ENCODE peak calls at places on chromosomes 5 and 9, in five cellular contexts. U is transverse colon, F is stomach, J is HCT116, D is HepG2. B is an unnamed sample. For H3K4me1, the result is how much of the 10 kb centered on the place peaks cover.

GRCh38 chr9:134365791-134366222 is 39.6 kb downstream of the RXRA start:
- DNase-seq in D (no peak), J (no peak), F (peak), U (peak), B (peak)

GRCh38 chr9:136088939-136089696 is 6.0 kb downstream of the NACC2 start:
- DNase-seq in D (no peak), J (no peak), F (no peak), U (no peak), B (no peak)

GRCh38 chr5:122311400-122311887 is 593 bp upstream of the SNCAIP start:
- DNase-seq in J (no peak), D (no peak), F (no peak), U (no peak), B (no peak)

GRCh38 chr9:127451681-127452480 is 571 bp downstream of the LRSAM1 start:
- DNase-seq in J (no peak), U (peak), D (no peak), F (peak), B (no peak)

GRCh38 chr9:37575921-37576721 is at the start of gene FBXO10:
- DNase-seq in U (peak), J (no peak), D (no peak), F (peak), B (peak)

GRCh38 chr5:1564824-1565736 is 41.3 kb upstream of the LPCAT1 start:
- DNase-seq in U (no peak), D (peak), F (peak), J (no peak), B (no peak)

GRCh38 chr5:24623018-24623417 is 21.8 kb downstream of the CDH10 start:
- DNase-seq in U (no peak), D (no peak), F (no peak), J (no peak), B (no peak)

GRCh38 chr5:89444073-89444472 is 561.1 kb upstream of the MEF2C start:
- DNase-seq in J (no peak), U (no peak), F (no peak), D (no peak), B (no peak)

GRCh38 chr9:73782166-73782565 is 630.5 kb downstream of the ANXA1 start:
- DNase-seq in F (no peak), D (no peak), J (no peak), U (no peak), B (no peak)

GRCh38 chr5:150441813-150442698 is 7.5 kb downstream of the RPS14 start:
- DNase-seq in F (no peak), D (no peak), J (no peak), U (no peak), B (no peak)

GRCh38 chr9:70003786-70004185 is 39.9 kb upstream of the MAMDC2 start:
- DNase-seq in J (no peak), U (no peak), F (no peak), D (no peak), B (no peak)

GRCh38 chr5:172855597-172856292 is 21.7 kb downstream of the ERGIC1 start:
- DNase-seq in J (no peak), F (peak), U (no peak), D (no peak), B (peak)
- H3K4me1 ChIP-seq in J (under half), F (half or more), U (half or more), D (half or more), B (half or more)

GRCh38 chr5:96706433-96707111 is 44.4 kb downstream of the CAST start:
- DNase-seq in D (no peak), U (no peak), J (no peak), F (no peak), B (no peak)
- TF ChIP-seq POLR2A in D (no peak), U (no peak), J (no peak), F (no peak), B (no peak)

GRCh38 chr9:137236936-137237421 is 4.1 kb upstream of the TUBB4B start:
- DNase-seq in F (no peak), U (no peak), J (no peak), D (no peak), B (no peak)
- H3K27ac ChIP-seq in F (no peak), U (peak), J (peak), D (peak), B (no peak)

DNA sequence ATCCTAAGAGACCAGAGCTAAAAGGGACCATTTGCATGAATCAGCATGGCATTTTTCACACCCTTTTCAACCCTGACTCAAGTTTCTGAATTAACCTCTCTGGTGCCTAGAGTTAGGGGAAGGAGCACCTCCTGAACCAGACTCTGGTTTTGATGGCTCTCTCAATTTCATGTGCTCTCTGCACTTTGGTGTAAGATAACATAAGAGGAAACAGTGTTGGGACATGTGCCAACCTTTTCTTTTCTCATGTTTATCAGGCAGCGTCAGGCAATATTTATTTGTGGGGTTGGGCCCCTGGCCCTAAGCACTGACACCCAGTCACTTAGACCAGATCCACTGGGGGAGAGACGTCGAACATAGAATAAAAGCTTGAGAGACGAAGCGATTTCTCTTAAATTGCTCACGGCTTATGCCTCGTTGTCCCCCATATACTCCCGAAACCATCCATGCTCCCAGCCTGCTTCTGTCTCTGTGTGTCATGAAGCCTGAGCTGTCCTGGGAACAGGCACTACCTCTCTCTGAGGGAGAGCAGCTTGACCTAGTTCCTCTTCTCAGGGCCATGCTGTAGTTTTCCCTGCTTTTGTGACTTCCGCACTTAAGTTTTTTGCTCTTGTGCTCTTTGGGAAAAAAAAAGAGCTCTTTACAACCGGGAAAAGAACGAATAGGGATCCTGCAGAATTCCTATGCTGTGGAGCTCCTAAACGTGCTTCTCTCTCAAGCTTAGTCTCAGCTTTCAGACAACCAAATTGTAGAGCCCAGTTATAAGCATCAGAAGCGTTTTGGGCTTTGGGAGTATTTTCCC is 195.7 kb downstream of the NR3C1 start:
- DNase-seq in D (no peak), J (no peak), F (no peak), U (no peak), B (peak)
- H3K4me1 ChIP-seq in D (under half), J (under half), F (under half), U (under half), B (under half)

DNA sequence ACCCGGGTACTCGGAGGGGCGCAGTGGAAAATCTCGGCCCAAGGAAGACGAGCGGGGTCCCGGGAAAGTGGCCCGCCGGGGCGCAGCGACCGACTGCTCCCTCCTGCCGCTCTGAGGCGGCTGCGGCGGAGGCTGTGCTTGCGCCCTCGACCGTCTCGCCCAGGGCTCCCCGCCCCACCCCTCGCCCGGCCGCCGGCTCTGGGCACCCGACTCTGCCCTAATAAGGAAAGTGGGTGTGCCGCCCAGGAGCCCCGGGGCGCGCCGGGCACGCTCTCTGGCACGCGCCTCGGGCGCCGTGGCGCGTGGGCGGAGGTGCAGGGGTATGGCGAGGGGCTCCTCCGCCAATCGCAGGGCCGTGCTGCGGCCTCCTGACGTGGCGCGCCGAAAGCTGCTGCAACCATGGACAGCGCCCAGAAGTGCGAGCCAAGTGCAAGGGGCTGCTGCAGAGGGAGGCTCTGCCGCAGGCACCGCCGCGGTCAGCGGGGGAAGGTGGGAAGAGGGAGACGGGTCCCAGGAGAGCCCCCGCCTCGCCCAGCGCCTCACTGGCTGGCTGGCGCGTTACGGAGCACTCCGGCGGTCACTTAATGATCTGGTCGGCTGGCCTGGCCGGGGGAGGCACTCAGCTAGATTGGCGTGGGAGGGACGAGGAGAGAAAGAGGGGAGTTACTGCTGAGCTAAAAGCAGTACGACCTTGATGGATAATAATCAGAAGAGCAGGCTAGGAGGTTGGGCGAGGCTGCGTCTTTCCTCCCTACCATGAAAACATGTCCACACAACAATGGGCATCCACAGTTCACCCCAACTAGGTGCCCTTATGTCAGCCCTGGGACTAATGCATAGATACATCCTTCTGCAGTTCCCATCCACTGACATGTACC is at the start of gene PRUNE2:
- DNase-seq in J (no peak), F (peak), U (peak), D (no peak), B (peak)
- TF ChIP-seq POLR2A in J (no peak), F (no peak), U (peak), D (no peak), B (no peak)